ENCODE peak calls at places on chromosomes 3 and 15, in eight cellular contexts. One of them, this sample, is unnamed.

GRCh38 chr3:18443670-18444596 is 18.8 kb upstream of the SATB1 start:
- DNase-seq in upper lobe of left lung: peak
- DNase-seq in GM23338: peak
- DNase-seq in astrocyte of the spinal cord: no peak
- DNase-seq in fibroblast of villous mesenchyme: no peak
- DNase-seq in body of pancreas: peak
- DNase-seq in CD4-positive, alpha-beta T cell: no peak
- DNase-seq in osteocyte: no peak
- DNase-seq in this sample: peak

GRCh38 chr15:91050128-91050455 is 27.7 kb upstream of the VPS33B start:
- DNase-seq in astrocyte of the spinal cord: no peak
- DNase-seq in body of pancreas: no peak
- DNase-seq in upper lobe of left lung: no peak
- DNase-seq in fibroblast of villous mesenchyme: no peak
- DNase-seq in GM23338: no peak
- DNase-seq in CD4-positive, alpha-beta T cell: no peak
- DNase-seq in osteocyte: no peak
- DNase-seq in this sample: no peak

GRCh38 chr3:56894912-56895431 is 93.2 kb upstream of the ARHGEF3 start:
- DNase-seq in CD4-positive, alpha-beta T cell: no peak
- DNase-seq in fibroblast of villous mesenchyme: no peak
- DNase-seq in body of pancreas: no peak
- DNase-seq in osteocyte: no peak
- DNase-seq in upper lobe of left lung: no peak
- DNase-seq in astrocyte of the spinal cord: peak
- DNase-seq in GM23338: no peak
- DNase-seq in this sample: no peak

GRCh38 chr3:154334973-154335420 is 10.7 kb upstream of the DHX36 start:
- DNase-seq in osteocyte: no peak
- DNase-seq in CD4-positive, alpha-beta T cell: no peak
- DNase-seq in fibroblast of villous mesenchyme: peak
- DNase-seq in upper lobe of left lung: no peak
- DNase-seq in GM23338: peak
- DNase-seq in body of pancreas: no peak
- DNase-seq in astrocyte of the spinal cord: peak
- DNase-seq in this sample: no peak

GRCh38 chr3:194661946-194662345 is 10.0 kb downstream of the LSG1 start:
- DNase-seq in astrocyte of the spinal cord: no peak
- DNase-seq in fibroblast of villous mesenchyme: peak
- DNase-seq in upper lobe of left lung: no peak
- DNase-seq in body of pancreas: no peak
- DNase-seq in osteocyte: no peak
- DNase-seq in CD4-positive, alpha-beta T cell: no peak
- DNase-seq in GM23338: no peak
- DNase-seq in this sample: no peak

GRCh38 chr15:76253851-76254440 is 57.3 kb downstream of the ETFA start:
- DNase-seq in CD4-positive, alpha-beta T cell: no peak
- DNase-seq in GM23338: peak
- DNase-seq in upper lobe of left lung: no peak
- DNase-seq in osteocyte: no peak
- DNase-seq in body of pancreas: no peak
- DNase-seq in fibroblast of villous mesenchyme: no peak
- DNase-seq in astrocyte of the spinal cord: peak
- DNase-seq in this sample: no peak

GRCh38 chr3:194327030-194327413 is 24.1 kb downstream of the CPN2 start:
- DNase-seq in body of pancreas: no peak
- DNase-seq in upper lobe of left lung: no peak
- DNase-seq in CD4-positive, alpha-beta T cell: no peak
- DNase-seq in osteocyte: no peak
- DNase-seq in astrocyte of the spinal cord: no peak
- DNase-seq in GM23338: no peak
- DNase-seq in fibroblast of villous mesenchyme: no peak
- DNase-seq in this sample: no peak

GRCh38 chr3:21390856-21391255 is 360.2 kb downstream of the ZNF385D start:
- DNase-seq in fibroblast of villous mesenchyme: no peak
- DNase-seq in CD4-positive, alpha-beta T cell: no peak
- DNase-seq in body of pancreas: no peak
- DNase-seq in GM23338: peak
- DNase-seq in astrocyte of the spinal cord: peak
- DNase-seq in osteocyte: no peak
- DNase-seq in upper lobe of left lung: no peak
- DNase-seq in this sample: no peak

GRCh38 chr15:64693134-64693533 is 82.3 kb downstream of the RBPMS2 start:
- DNase-seq in CD4-positive, alpha-beta T cell: no peak
- DNase-seq in GM23338: no peak
- DNase-seq in osteocyte: no peak
- DNase-seq in body of pancreas: peak
- DNase-seq in fibroblast of villous mesenchyme: peak
- DNase-seq in astrocyte of the spinal cord: peak
- DNase-seq in upper lobe of left lung: peak
- DNase-seq in this sample: no peak

GRCh38 chr3:72155391-72156064 is 370.6 kb upstream of the PROK2 start:
- DNase-seq in astrocyte of the spinal cord: peak
- DNase-seq in GM23338: no peak
- DNase-seq in upper lobe of left lung: no peak
- DNase-seq in fibroblast of villous mesenchyme: peak
- DNase-seq in CD4-positive, alpha-beta T cell: no peak
- DNase-seq in osteocyte: no peak
- DNase-seq in body of pancreas: peak
- DNase-seq in this sample: no peak

GRCh38 chr3:124995460-124995994 is 60.3 kb downstream of the HEG1 start:
- DNase-seq in body of pancreas: peak
- DNase-seq in osteocyte: no peak
- DNase-seq in GM23338: peak
- DNase-seq in upper lobe of left lung: peak
- DNase-seq in fibroblast of villous mesenchyme: peak
- DNase-seq in astrocyte of the spinal cord: peak
- DNase-seq in CD4-positive, alpha-beta T cell: peak
- DNase-seq in this sample: peak
- TF ChIP-seq CTCF in body of pancreas: peak
- TF ChIP-seq CTCF in osteocyte: peak
- TF ChIP-seq CTCF in GM23338: peak
- TF ChIP-seq CTCF in upper lobe of left lung: peak
- TF ChIP-seq CTCF in fibroblast of villous mesenchyme: peak
- TF ChIP-seq CTCF in astrocyte of the spinal cord: peak
- TF ChIP-seq CTCF in CD4-positive, alpha-beta T cell: peak
- TF ChIP-seq CTCF in this sample: peak

GRCh38 chr3:44926172-44926571 is 49.8 kb downstream of the ZDHHC3 start:
- DNase-seq in astrocyte of the spinal cord: no peak
- DNase-seq in GM23338: peak
- DNase-seq in CD4-positive, alpha-beta T cell: no peak
- DNase-seq in osteocyte: no peak
- DNase-seq in body of pancreas: no peak
- DNase-seq in fibroblast of villous mesenchyme: no peak
- DNase-seq in upper lobe of left lung: no peak
- DNase-seq in this sample: no peak
- TF ChIP-seq CTCF in astrocyte of the spinal cord: no peak
- TF ChIP-seq CTCF in GM23338: peak
- TF ChIP-seq CTCF in CD4-positive, alpha-beta T cell: no peak
- TF ChIP-seq CTCF in osteocyte: no peak
- TF ChIP-seq CTCF in body of pancreas: no peak
- TF ChIP-seq CTCF in fibroblast of villous mesenchyme: no peak
- TF ChIP-seq CTCF in upper lobe of left lung: no peak
- TF ChIP-seq CTCF in this sample: no peak

GRCh38 chr3:61936344-61936937 is 375.1 kb downstream of the PTPRG start:
- DNase-seq in body of pancreas: no peak
- DNase-seq in astrocyte of the spinal cord: no peak
- DNase-seq in GM23338: peak
- DNase-seq in upper lobe of left lung: no peak
- DNase-seq in CD4-positive, alpha-beta T cell: peak
- DNase-seq in fibroblast of villous mesenchyme: peak
- DNase-seq in osteocyte: no peak
- DNase-seq in this sample: no peak
- TF ChIP-seq CTCF in body of pancreas: peak
- TF ChIP-seq CTCF in astrocyte of the spinal cord: peak
- TF ChIP-seq CTCF in GM23338: peak
- TF ChIP-seq CTCF in upper lobe of left lung: no peak
- TF ChIP-seq CTCF in CD4-positive, alpha-beta T cell: no peak
- TF ChIP-seq CTCF in fibroblast of villous mesenchyme: peak
- TF ChIP-seq CTCF in osteocyte: peak
- TF ChIP-seq CTCF in this sample: no peak

GRCh38 chr3:63043631-63044030 is 168.4 kb upstream of the CADPS start:
- DNase-seq in GM23338: no peak
- DNase-seq in upper lobe of left lung: no peak
- DNase-seq in fibroblast of villous mesenchyme: no peak
- DNase-seq in CD4-positive, alpha-beta T cell: no peak
- DNase-seq in astrocyte of the spinal cord: peak
- DNase-seq in body of pancreas: no peak
- DNase-seq in osteocyte: no peak
- DNase-seq in this sample: no peak
- TF ChIP-seq CTCF in GM23338: no peak
- TF ChIP-seq CTCF in upper lobe of left lung: no peak
- TF ChIP-seq CTCF in fibroblast of villous mesenchyme: no peak
- TF ChIP-seq CTCF in CD4-positive, alpha-beta T cell: no peak
- TF ChIP-seq CTCF in astrocyte of the spinal cord: no peak
- TF ChIP-seq CTCF in body of pancreas: no peak
- TF ChIP-seq CTCF in osteocyte: no peak
- TF ChIP-seq CTCF in this sample: no peak

GRCh38 chr3:9404680-9405079 is 7.3 kb downstream of the SETD5 start:
- DNase-seq in fibroblast of villous mesenchyme: no peak
- DNase-seq in upper lobe of left lung: no peak
- DNase-seq in CD4-positive, alpha-beta T cell: peak
- DNase-seq in osteocyte: no peak
- DNase-seq in astrocyte of the spinal cord: no peak
- DNase-seq in GM23338: no peak
- DNase-seq in body of pancreas: no peak
- DNase-seq in this sample: no peak
- TF ChIP-seq CTCF in fibroblast of villous mesenchyme: no peak
- TF ChIP-seq CTCF in upper lobe of left lung: no peak
- TF ChIP-seq CTCF in CD4-positive, alpha-beta T cell: peak
- TF ChIP-seq CTCF in osteocyte: no peak
- TF ChIP-seq CTCF in astrocyte of the spinal cord: no peak
- TF ChIP-seq CTCF in GM23338: peak
- TF ChIP-seq CTCF in body of pancreas: no peak
- TF ChIP-seq CTCF in this sample: no peak

DNA sequence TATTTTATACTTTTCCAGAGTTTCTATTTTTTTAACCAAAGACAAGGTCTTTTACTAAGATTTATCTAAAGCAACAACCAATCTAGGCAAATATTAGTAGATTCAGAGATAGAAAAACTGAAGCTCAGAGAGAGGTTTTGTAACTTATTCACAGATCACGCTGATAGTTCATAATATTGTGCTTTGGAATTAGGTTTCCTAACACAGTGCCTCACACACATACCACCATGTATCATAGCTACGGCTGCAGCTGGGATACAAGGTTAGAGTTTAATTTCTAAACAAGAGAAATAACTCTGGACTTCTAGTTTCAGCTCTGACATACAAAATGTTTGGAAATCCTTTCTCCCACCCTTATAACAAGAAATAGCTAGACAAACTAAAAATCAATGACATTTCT is 565.7 kb downstream of the PYDC2 start:
- DNase-seq in GM23338: no peak
- DNase-seq in astrocyte of the spinal cord: no peak
- DNase-seq in CD4-positive, alpha-beta T cell: no peak
- DNase-seq in upper lobe of left lung: no peak
- DNase-seq in osteocyte: no peak
- DNase-seq in body of pancreas: no peak
- DNase-seq in fibroblast of villous mesenchyme: no peak
- DNase-seq in this sample: no peak
- TF ChIP-seq CTCF in GM23338: no peak
- TF ChIP-seq CTCF in astrocyte of the spinal cord: no peak
- TF ChIP-seq CTCF in CD4-positive, alpha-beta T cell: no peak
- TF ChIP-seq CTCF in upper lobe of left lung: no peak
- TF ChIP-seq CTCF in osteocyte: no peak
- TF ChIP-seq CTCF in body of pancreas: no peak
- TF ChIP-seq CTCF in fibroblast of villous mesenchyme: no peak
- TF ChIP-seq CTCF in this sample: no peak

DNA sequence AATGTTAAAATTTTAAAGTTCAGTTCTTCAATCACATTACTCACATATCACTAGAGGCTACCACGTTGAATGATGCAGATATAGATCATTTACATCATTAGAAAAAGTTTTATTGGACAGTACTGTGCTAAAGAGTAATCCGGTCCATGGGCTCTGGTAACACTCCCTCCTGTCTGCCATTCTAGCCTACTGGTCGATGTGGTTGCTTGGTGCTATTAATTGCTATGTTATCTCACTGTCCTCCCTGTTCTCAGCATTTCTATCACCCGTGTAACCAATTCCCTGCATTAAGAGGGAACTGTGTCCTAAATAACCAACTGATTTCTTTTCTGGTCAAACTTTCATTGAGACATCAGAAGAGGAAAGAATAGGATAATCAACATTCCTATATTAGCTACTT is 347.5 kb upstream of the RBMS3 start:
- DNase-seq in CD4-positive, alpha-beta T cell: no peak
- DNase-seq in astrocyte of the spinal cord: no peak
- DNase-seq in fibroblast of villous mesenchyme: no peak
- DNase-seq in GM23338: no peak
- DNase-seq in body of pancreas: no peak
- DNase-seq in upper lobe of left lung: no peak
- DNase-seq in osteocyte: no peak
- DNase-seq in this sample: no peak
- TF ChIP-seq CTCF in CD4-positive, alpha-beta T cell: no peak
- TF ChIP-seq CTCF in astrocyte of the spinal cord: no peak
- TF ChIP-seq CTCF in fibroblast of villous mesenchyme: no peak
- TF ChIP-seq CTCF in GM23338: no peak
- TF ChIP-seq CTCF in body of pancreas: no peak
- TF ChIP-seq CTCF in upper lobe of left lung: no peak
- TF ChIP-seq CTCF in osteocyte: no peak
- TF ChIP-seq CTCF in this sample: no peak